ENCODE peak calls at places on chromosome 2, in four cellular contexts. S is tibial nerve, M is heart left ventricle, U is sigmoid colon. P is an unnamed sample.
A peak's percentile ranks its signal among the peaks of the same experiment; 100 is the strongest.

GRCh38 chr2:235852528-235852920 is 315.7 kb downstream of the GBX2 start:
- DNase-seq in S (no peak), M (no peak), U (no peak), P (no peak)

GRCh38 chr2:231672617-231673347 is 35.5 kb upstream of the PTMA start:
- DNase-seq in S (no peak), M (peak; percentile 62), U (peak; percentile 80), P (peak; percentile 65)

GRCh38 chr2:215657844-215658243 is 222.0 kb upstream of the FN1 start:
- DNase-seq in S (peak; percentile 25), M (no peak), U (no peak), P (no peak)

GRCh38 chr2:10371441-10372194 is 68.9 kb downstream of the HPCAL1 start:
- DNase-seq in S (no peak), M (no peak), U (no peak), P (no peak)

GRCh38 chr2:229980440-229981184 is 58.3 kb downstream of the FBXO36 start:
- DNase-seq in S (peak; percentile 12), M (peak; percentile 68), U (peak; percentile 82), P (peak; percentile 65)

GRCh38 chr2:150555957-150556356 is 68.5 kb upstream of the RND3 start:
- DNase-seq in S (no peak), M (no peak), U (no peak), P (no peak)

GRCh38 chr2:120561393-120562035 is 174.2 kb upstream of the GLI2 start:
- DNase-seq in S (no peak), M (no peak), U (no peak), P (no peak)

GRCh38 chr2:156329031-156329921 is 3.2 kb downstream of the NR4A2 start:
- DNase-seq in S (no peak), M (no peak), U (peak; percentile 68), P (no peak)

GRCh38 chr2:217733461-217733860 is 269.3 kb downstream of the TNS1 start:
- DNase-seq in S (no peak), M (no peak), U (no peak), P (no peak)

GRCh38 chr2:39325966-39326365 is 82.2 kb upstream of the CDKL4 start:
- DNase-seq in S (no peak), M (no peak), U (no peak), P (no peak)

GRCh38 chr2:120898496-120898895 is 162.8 kb downstream of the GLI2 start:
- DNase-seq in S (no peak), M (no peak), U (no peak), P (no peak)

GRCh38 chr2:41967426-41968181 is 80.2 kb upstream of the PKDCC start:
- DNase-seq in S (peak; percentile 49), M (no peak), U (peak; percentile 72), P (no peak)

GRCh38 chr2:190407662-190408537 is at the start of gene MFSD6:
- DNase-seq in S (peak; percentile 10), M (peak; percentile 55), U (peak; percentile 77), P (peak; percentile 44)

GRCh38 chr2:221334466-221334865 is 237.6 kb downstream of the EPHA4 start:
- DNase-seq in S (no peak), M (no peak), U (no peak), P (no peak)

GRCh38 chr2:134693359-134694330 is 25.2 kb downstream of the TMEM163 start:
- DNase-seq in S (no peak), M (no peak), U (no peak), P (no peak)

GRCh38 chr2:101961287-101962242 is 30.2 kb upstream of the IL1R2 start:
- DNase-seq in S (peak; percentile 91), M (peak; percentile 86), U (peak; percentile 97), P (peak; percentile 99)

GRCh38 chr2:140085674-140086073 is 1305.5 kb upstream of the NXPH2 start:
- DNase-seq in S (no peak), M (no peak), U (no peak), P (no peak)

GRCh38 chr2:21042958-21043743 is 722 bp downstream of the APOB start:
- DNase-seq in S (peak; percentile 71), M (peak; percentile 63), U (peak; percentile 77), P (peak; percentile 74)

GRCh38 chr2:2861666-2862240 is 515.9 kb downstream of the EIPR1 start:
- DNase-seq in S (no peak), M (no peak), U (no peak), P (no peak)

GRCh38 chr2:86789687-86790133 is 1.0 kb downstream of the CD8A start:
- DNase-seq in S (no peak), M (no peak), U (no peak), P (no peak)

GRCh38 chr2:8103085-8103708 is 578.7 kb upstream of the ID2 start:
- DNase-seq in S (no peak), M (no peak), U (no peak), P (no peak)

GRCh38 chr2:63696496-63696895 is 107.7 kb downstream of the MDH1 start:
- DNase-seq in S (no peak), M (no peak), U (no peak), P (no peak)

GRCh38 chr2:208222351-208222750 is 32.5 kb downstream of the IDH1 start:
- DNase-seq in S (no peak), M (no peak), U (no peak), P (peak; percentile 29)

GRCh38 chr2:235047171-235048160 is 95.6 kb downstream of the SH3BP4 start:
- DNase-seq in S (no peak), M (no peak), U (no peak), P (no peak)

GRCh38 chr2:46385786-46386577 is 88.8 kb downstream of the EPAS1 start:
- DNase-seq in S (no peak), M (peak; percentile 37), U (no peak), P (peak; percentile 87)

GRCh38 chr2:171523339-171523931 is 1.2 kb downstream of the CYBRD1 start:
- DNase-seq in S (peak; percentile 78), M (peak; percentile 78), U (peak; percentile 92), P (peak; percentile 93)

GRCh38 chr2:24824071-24824588 is 30.9 kb downstream of the CENPO start:
- DNase-seq in S (no peak), M (no peak), U (peak; percentile 43), P (no peak)

GRCh38 chr2:173578404-173579092 is 223.9 kb downstream of the CDCA7 start:
- DNase-seq in S (no peak), M (no peak), U (no peak), P (no peak)

GRCh38 chr2:120825370-120826259 is 89.9 kb downstream of the GLI2 start:
- DNase-seq in S (no peak), M (peak; percentile 65), U (peak; percentile 90), P (no peak)

GRCh38 chr2:108988796-108989713 is at the start of gene EDAR:
- DNase-seq in S (no peak), M (no peak), U (no peak), P (peak; percentile 33)
- TF ChIP-seq POLR2A in S (no peak), M (no peak), U (no peak), P (no peak)

DNA sequence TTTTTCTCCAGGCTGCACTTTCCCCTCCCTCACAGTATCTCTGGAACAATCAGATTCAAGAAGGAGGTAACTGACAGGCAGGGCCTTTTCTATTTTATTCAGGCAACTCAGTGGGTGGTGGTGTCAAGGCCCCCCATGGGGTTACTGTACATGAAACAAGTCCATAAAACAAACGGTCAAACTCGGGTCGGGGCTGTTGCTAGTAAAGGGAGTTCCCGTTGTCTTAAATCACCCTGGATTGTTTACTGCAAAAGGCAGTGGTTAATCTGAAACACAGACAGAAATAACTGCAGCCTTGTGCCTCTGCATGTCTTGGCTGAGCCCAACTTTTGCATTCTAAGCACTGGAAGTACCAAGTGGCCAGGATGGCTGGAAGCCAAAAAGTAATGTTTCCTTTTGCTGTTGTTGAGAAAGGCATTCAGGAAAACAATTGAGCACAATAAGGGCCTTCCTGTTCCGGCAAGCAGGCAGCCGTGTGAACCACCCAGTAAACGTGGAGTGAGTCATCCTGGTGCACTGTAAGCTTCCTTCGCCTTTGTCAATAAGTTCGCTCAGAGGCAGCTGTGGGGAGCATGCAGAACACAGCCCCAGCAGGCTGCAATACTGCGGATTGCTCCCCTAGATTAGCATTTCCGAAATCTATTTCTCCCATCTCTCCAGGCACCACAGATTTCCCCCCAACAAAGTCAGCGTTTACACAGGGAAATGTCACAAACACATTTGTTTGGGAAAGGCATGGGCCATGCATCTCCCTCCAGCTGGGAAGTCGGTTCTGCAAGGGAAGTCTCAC is 149.6 kb downstream of the IRS1 start:
- DNase-seq in S (peak; percentile 55), M (peak; percentile 79), U (peak; percentile 88), P (peak; percentile 97)
- H3K4me3 ChIP-seq in S (no peak overlapping the region), M (no peak overlapping the region), U (no peak overlapping the region), P (peak overlapping the region; percentile 13)

DNA sequence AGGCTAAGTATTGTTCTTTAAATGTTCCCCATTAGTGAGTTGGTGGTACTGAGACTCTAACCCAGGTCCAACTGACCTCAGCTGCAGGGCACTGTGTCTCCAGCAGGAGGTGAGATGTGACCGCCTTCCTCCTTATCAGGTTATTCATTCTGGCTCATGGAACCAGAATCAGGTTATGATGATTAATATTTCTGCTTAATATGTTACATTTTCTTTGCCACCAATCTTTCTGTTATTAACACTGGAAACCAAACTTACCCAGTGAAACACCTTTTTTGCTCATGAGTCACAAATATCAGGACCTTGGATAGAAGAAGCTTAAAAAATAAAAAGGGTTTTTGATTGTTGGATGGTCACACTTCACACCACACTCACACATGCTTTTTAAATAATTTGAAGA is 85.4 kb downstream of the DPP4 start:
- DNase-seq in S (no peak), M (no peak), U (no peak), P (no peak)
- TF ChIP-seq CTCF in S (no peak), M (no peak), U (no peak), P (peak; percentile 6)

GRCh38 chr2:130799295-130799694 is 37.4 kb upstream of the ARHGEF4 start:
- DNase-seq in S (no peak), M (no peak), U (no peak), P (peak; percentile 9)

GRCh38 chr2:130798472-130799221 is 38.1 kb upstream of the ARHGEF4 start:
- DNase-seq in S (peak; percentile 11), M (no peak), U (no peak), P (no peak)

GRCh38 chr2:130796280-130796679 is 40.4 kb upstream of the ARHGEF4 start:
- DNase-seq in S (no peak), M (no peak), U (no peak), P (peak; percentile 82)

GRCh38 chr2:130795431-130795830 is 40.1 kb downstream of the AMER3 start:
- DNase-seq in S (no peak), M (no peak), U (no peak), P (peak; percentile 76)

GRCh38 chr2:130797493-130798435 is 39.0 kb upstream of the ARHGEF4 start:
- DNase-seq in S (peak; percentile 81), M (peak; percentile 92), U (peak; percentile 92), P (peak; percentile 93)
- TF ChIP-seq POLR2A in S (peak; percentile 49), M (peak; percentile 36), U (no peak), P (no peak)

DNA sequence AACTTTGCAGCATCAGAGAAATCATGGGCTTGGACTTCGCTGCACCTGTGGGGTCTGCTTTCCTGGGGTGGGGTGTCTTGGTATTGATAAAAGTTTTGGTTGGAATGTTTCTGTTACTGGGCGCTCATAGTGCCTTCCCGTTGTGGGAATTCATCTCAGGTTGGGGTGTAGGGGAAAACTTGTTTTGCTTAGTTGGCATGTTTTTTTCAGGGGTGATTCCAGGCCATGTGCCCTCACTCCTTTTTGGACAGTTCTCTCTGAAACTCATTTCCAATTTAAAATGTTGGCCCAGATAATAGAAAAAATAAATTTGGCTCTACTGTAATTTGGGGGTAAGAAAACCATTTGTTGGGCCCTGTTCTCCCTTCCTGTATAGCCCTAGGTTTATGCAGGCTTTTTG is 1.5 kb downstream of the LTBP1 start:
- DNase-seq in S (no peak), M (no peak), U (no peak), P (no peak)
- H3K4me3 ChIP-seq in S (peak overlapping the region; percentile 94), M (peak overlapping the region; percentile 78), U (peak overlapping the region; percentile 66), P (no peak overlapping the region)

GRCh38 chr2:241265506-241265905 is 50.0 kb downstream of the HDLBP start:
- DNase-seq in S (no peak), M (no peak), U (no peak), P (no peak)
- TF ChIP-seq CTCF in S (no peak), M (no peak), U (no peak), P (no peak)